ENCODE peak calls at places on chromosomes 7 and 10, in four cellular contexts. F, Z, C and D are unnamed samples.

GRCh38 chr7:84271550-84271949 is 77.0 kb upstream of the SEMA3A start:
- DNase-seq in Z (no peak), C (no peak), F (no peak), D (no peak)

GRCh38 chr7:151448261-151449252 is 8.6 kb upstream of the CRYGN start:
- DNase-seq in C (no peak), Z (peak; percentile 88), F (peak; percentile 20), D (peak; percentile 76)

GRCh38 chr10:24453404-24453830 is 244.5 kb downstream of the KIAA1217 start:
- DNase-seq in Z (no peak), C (no peak), F (no peak), D (no peak)

GRCh38 chr10:31782701-31783100 is 145.9 kb downstream of the ARHGAP12 start:
- DNase-seq in C (no peak), Z (no peak), F (no peak), D (no peak)

GRCh38 chr10:1664565-1664964 is 72.8 kb downstream of the ADARB2 start:
- DNase-seq in Z (no peak), C (no peak), F (no peak), D (no peak)

GRCh38 chr7:1045038-1045726 is 836 bp downstream of the GPR146 start:
- DNase-seq in C (no peak), Z (no peak), F (peak; percentile 53), D (no peak)

GRCh38 chr7:106870528-106870927 is 5.4 kb downstream of the PIK3CG start:
- DNase-seq in C (no peak), Z (no peak), F (no peak), D (no peak)

GRCh38 chr7:158973440-158973839 is 117.1 kb downstream of the DYNC2I1 start:
- DNase-seq in Z (peak; percentile 64), F (no peak), C (peak; percentile 3), D (no peak)

GRCh38 chr7:114956702-114957101 is 34.8 kb downstream of the MDFIC start:
- DNase-seq in F (no peak), C (no peak), Z (no peak), D (no peak)

GRCh38 chr10:129465796-129466702 is 992 bp upstream of the MGMT start:
- DNase-seq in F (no peak), C (no peak), Z (no peak), D (no peak)

GRCh38 chr7:22822486-22823141 is at the start of gene TOMM7:
- DNase-seq in F (peak; percentile 93), Z (peak; percentile 93), C (peak; percentile 94), D (peak; percentile 94)

GRCh38 chr10:111756541-111757061 is 427.0 kb downstream of the GPAM start:
- DNase-seq in C (no peak), F (peak; percentile 46), Z (no peak), D (peak; percentile 62)

GRCh38 chr10:68261132-68261856 is 29.4 kb upstream of the ATOH7 start:
- DNase-seq in C (no peak), Z (no peak), F (peak; percentile 17), D (no peak)

DNA sequence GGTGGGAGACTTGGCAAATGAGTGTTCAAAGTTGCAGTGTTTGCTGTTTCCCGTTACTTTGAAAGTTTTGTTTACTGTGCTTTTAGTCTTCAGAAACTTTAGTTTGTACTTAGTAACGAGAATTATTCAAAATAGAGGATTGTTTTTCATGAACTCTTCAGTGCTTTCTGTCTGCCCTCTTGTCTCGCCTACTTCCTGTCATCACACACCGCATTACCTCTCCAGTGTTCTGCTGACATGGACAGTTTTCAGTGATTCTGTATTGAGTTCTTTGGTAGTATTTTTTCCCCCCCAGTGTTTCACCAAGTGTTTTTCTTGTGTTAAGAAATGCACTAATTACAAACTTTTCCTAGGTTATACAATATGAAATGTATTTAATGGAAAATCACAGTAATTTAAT is 207.0 kb downstream of the MLLT10 start:
- DNase-seq in F (no peak), Z (no peak), C (no peak), D (no peak)
- TF ChIP-seq TARDBP in F (no peak), Z (no peak), C (no peak), D (no peak)

GRCh38 chr7:37357277-37357996 is 91.2 kb downstream of the ELMO1 start:
- DNase-seq in C (no peak), F (no peak), Z (peak; percentile 45), D (no peak)

GRCh38 chr7:37359180-37359579 is 89.5 kb downstream of the ELMO1 start:
- DNase-seq in Z (no peak), C (no peak), F (no peak), D (no peak)

GRCh38 chr7:37362802-37363201 is 85.9 kb downstream of the ELMO1 start:
- DNase-seq in Z (no peak), C (no peak), F (no peak), D (no peak)

GRCh38 chr7:37360469-37360868 is 88.2 kb downstream of the ELMO1 start:
- DNase-seq in F (no peak), C (no peak), Z (no peak), D (no peak)

GRCh38 chr7:37359662-37360444 is 88.8 kb downstream of the ELMO1 start:
- DNase-seq in C (no peak), F (no peak), Z (no peak), D (peak; percentile 20)
- TF ChIP-seq FOXM1 in C (no peak), F (no peak), Z (no peak), D (no peak)

GRCh38 chr7:91357929-91358328 is 93.7 kb downstream of the FZD1 start:
- DNase-seq in Z (no peak), C (no peak), F (no peak), D (no peak)
- TF ChIP-seq TARDBP in Z (no peak), C (no peak), F (no peak), D (no peak)

GRCh38 chr7:44375926-44376342 is 50.5 kb upstream of the CAMK2B start:
- DNase-seq in Z (peak; percentile 7), F (no peak), C (no peak), D (no peak)
- TF ChIP-seq FOXM1 in Z (no peak), F (no peak), C (no peak), D (no peak)

GRCh38 chr7:32958046-32959025 is 1.1 kb downstream of the FKBP9 start:
- DNase-seq in F (peak; percentile 8), Z (no peak), C (no peak), D (no peak)
- TF ChIP-seq TARDBP in F (no peak), Z (peak; percentile 27), C (no peak), D (no peak)